ENCODE peak calls at places on chromosomes 6 and 20, in ten cellular contexts. One of them, this sample, is unnamed.

GRCh38 chr6:144279484-144280150 is 5.5 kb upstream of the UTRN start:
- DNase-seq in heart right ventricle: no peak
- DNase-seq in fibroblast of mammary gland: no peak
- DNase-seq in stimulated activated CD4-positive, alpha-beta T cell treated with anti-CD3 and anti-CD28 coated beads, Interleukin-1b, Interleukin-23, amount 100 ng/mL, for 24 hours: no peak
- DNase-seq in WTC11: no peak
- DNase-seq in GM03348: no peak
- DNase-seq in C1 segment of cervical spinal cord: no peak
- DNase-seq in SK-N-SH: no peak
- DNase-seq in fibroblast of lung: no peak
- DNase-seq in left lobe of liver: no peak
- DNase-seq in this sample: no peak

GRCh38 chr20:5862703-5863039 is 87.7 kb downstream of the TRMT6 start:
- DNase-seq in heart right ventricle: no peak
- DNase-seq in stimulated activated CD4-positive, alpha-beta T cell treated with anti-CD3 and anti-CD28 coated beads, Interleukin-1b, Interleukin-23, amount 100 ng/mL, for 24 hours: no peak
- DNase-seq in fibroblast of mammary gland: no peak
- DNase-seq in left lobe of liver: no peak
- DNase-seq in GM03348: no peak
- DNase-seq in SK-N-SH: no peak
- DNase-seq in C1 segment of cervical spinal cord: no peak
- DNase-seq in fibroblast of lung: no peak
- DNase-seq in WTC11: no peak
- DNase-seq in this sample: no peak

GRCh38 chr20:38878798-38879197 is 47.4 kb upstream of the FAM83D start:
- DNase-seq in left lobe of liver: no peak
- DNase-seq in stimulated activated CD4-positive, alpha-beta T cell treated with anti-CD3 and anti-CD28 coated beads, Interleukin-1b, Interleukin-23, amount 100 ng/mL, for 24 hours: no peak
- DNase-seq in GM03348: peak; percentile 51
- DNase-seq in SK-N-SH: no peak
- DNase-seq in C1 segment of cervical spinal cord: no peak
- DNase-seq in fibroblast of mammary gland: peak; percentile 27
- DNase-seq in heart right ventricle: no peak
- DNase-seq in fibroblast of lung: peak; percentile 27
- DNase-seq in WTC11: peak; percentile 70
- DNase-seq in this sample: peak; percentile 26

GRCh38 chr6:117449549-117450439 is 24.1 kb upstream of the ROS1 start:
- DNase-seq in WTC11: peak; percentile 33
- DNase-seq in GM03348: peak; percentile 35
- DNase-seq in C1 segment of cervical spinal cord: no peak
- DNase-seq in stimulated activated CD4-positive, alpha-beta T cell treated with anti-CD3 and anti-CD28 coated beads, Interleukin-1b, Interleukin-23, amount 100 ng/mL, for 24 hours: peak; percentile 37
- DNase-seq in fibroblast of mammary gland: peak; percentile 85
- DNase-seq in fibroblast of lung: peak; percentile 81
- DNase-seq in left lobe of liver: peak; percentile 48
- DNase-seq in SK-N-SH: peak; percentile 21
- DNase-seq in heart right ventricle: no peak
- DNase-seq in this sample: peak; percentile 75

GRCh38 chr6:21381336-21381963 is 212.1 kb upstream of the SOX4 start:
- DNase-seq in WTC11: no peak
- DNase-seq in GM03348: peak; percentile 21
- DNase-seq in left lobe of liver: no peak
- DNase-seq in stimulated activated CD4-positive, alpha-beta T cell treated with anti-CD3 and anti-CD28 coated beads, Interleukin-1b, Interleukin-23, amount 100 ng/mL, for 24 hours: no peak
- DNase-seq in fibroblast of mammary gland: no peak
- DNase-seq in heart right ventricle: no peak
- DNase-seq in fibroblast of lung: no peak
- DNase-seq in C1 segment of cervical spinal cord: no peak
- DNase-seq in SK-N-SH: no peak
- DNase-seq in this sample: no peak

GRCh38 chr6:56959938-56960337 is 5.0 kb downstream of the BEND6 start:
- DNase-seq in stimulated activated CD4-positive, alpha-beta T cell treated with anti-CD3 and anti-CD28 coated beads, Interleukin-1b, Interleukin-23, amount 100 ng/mL, for 24 hours: no peak
- DNase-seq in left lobe of liver: no peak
- DNase-seq in GM03348: peak; percentile 9
- DNase-seq in fibroblast of lung: peak; percentile 81
- DNase-seq in C1 segment of cervical spinal cord: no peak
- DNase-seq in SK-N-SH: no peak
- DNase-seq in heart right ventricle: no peak
- DNase-seq in fibroblast of mammary gland: peak; percentile 86
- DNase-seq in WTC11: no peak
- DNase-seq in this sample: peak; percentile 30

GRCh38 chr6:138647006-138647405 is 126.6 kb upstream of the CCDC28A start:
- DNase-seq in SK-N-SH: no peak
- DNase-seq in C1 segment of cervical spinal cord: no peak
- DNase-seq in heart right ventricle: no peak
- DNase-seq in left lobe of liver: no peak
- DNase-seq in GM03348: peak; percentile 31
- DNase-seq in fibroblast of lung: peak; percentile 63
- DNase-seq in fibroblast of mammary gland: peak; percentile 82
- DNase-seq in stimulated activated CD4-positive, alpha-beta T cell treated with anti-CD3 and anti-CD28 coated beads, Interleukin-1b, Interleukin-23, amount 100 ng/mL, for 24 hours: no peak
- DNase-seq in WTC11: no peak
- DNase-seq in this sample: no peak

GRCh38 chr6:132693478-132693877 is 20.4 kb downstream of the VNN1 start:
- DNase-seq in WTC11: no peak
- DNase-seq in fibroblast of mammary gland: peak; percentile 61
- DNase-seq in GM03348: no peak
- DNase-seq in stimulated activated CD4-positive, alpha-beta T cell treated with anti-CD3 and anti-CD28 coated beads, Interleukin-1b, Interleukin-23, amount 100 ng/mL, for 24 hours: no peak
- DNase-seq in heart right ventricle: no peak
- DNase-seq in SK-N-SH: no peak
- DNase-seq in left lobe of liver: no peak
- DNase-seq in C1 segment of cervical spinal cord: no peak
- DNase-seq in fibroblast of lung: peak; percentile 75
- DNase-seq in this sample: no peak

GRCh38 chr6:126312013-126312665 is 27.8 kb upstream of the CENPW start:
- DNase-seq in fibroblast of mammary gland: peak; percentile 20
- DNase-seq in stimulated activated CD4-positive, alpha-beta T cell treated with anti-CD3 and anti-CD28 coated beads, Interleukin-1b, Interleukin-23, amount 100 ng/mL, for 24 hours: no peak
- DNase-seq in SK-N-SH: peak; percentile 43
- DNase-seq in C1 segment of cervical spinal cord: no peak
- DNase-seq in left lobe of liver: no peak
- DNase-seq in WTC11: no peak
- DNase-seq in heart right ventricle: no peak
- DNase-seq in fibroblast of lung: peak; percentile 1
- DNase-seq in GM03348: no peak
- DNase-seq in this sample: peak; percentile 22

GRCh38 chr20:46507760-46508407 is 5.5 kb downstream of the ZNF334 start:
- DNase-seq in fibroblast of lung: no peak
- DNase-seq in WTC11: no peak
- DNase-seq in left lobe of liver: no peak
- DNase-seq in C1 segment of cervical spinal cord: no peak
- DNase-seq in stimulated activated CD4-positive, alpha-beta T cell treated with anti-CD3 and anti-CD28 coated beads, Interleukin-1b, Interleukin-23, amount 100 ng/mL, for 24 hours: no peak
- DNase-seq in SK-N-SH: no peak
- DNase-seq in fibroblast of mammary gland: no peak
- DNase-seq in heart right ventricle: no peak
- DNase-seq in GM03348: no peak
- DNase-seq in this sample: no peak

GRCh38 chr6:135540207-135540877 is 42.8 kb upstream of the AHI1 start:
- DNase-seq in SK-N-SH: no peak
- DNase-seq in GM03348: peak; percentile 13
- DNase-seq in fibroblast of mammary gland: peak; percentile 60
- DNase-seq in heart right ventricle: no peak
- DNase-seq in C1 segment of cervical spinal cord: no peak
- DNase-seq in WTC11: no peak
- DNase-seq in fibroblast of lung: peak; percentile 49
- DNase-seq in stimulated activated CD4-positive, alpha-beta T cell treated with anti-CD3 and anti-CD28 coated beads, Interleukin-1b, Interleukin-23, amount 100 ng/mL, for 24 hours: no peak
- DNase-seq in left lobe of liver: no peak
- DNase-seq in this sample: no peak

This sample was measured in ACHN.